ENCODE peak calls at places on chromosome 21, in nine cellular contexts. One of them, this sample, is unnamed.
A peak's percentile ranks its signal among the peaks of the same experiment; 100 is the strongest.

GRCh38 chr21:42705346-42705745 is 51.9 kb downstream of the PDE9A start:
- DNase-seq in stimulated activated CD8-positive, alpha-beta memory T cell treated with anti-CD3 and anti-CD28 coated beads, Interleukin-4, amount 100 ng/mL, for 1 hour: no peak
- DNase-seq in CD8-positive, alpha-beta T cell: no peak
- DNase-seq in stimulated activated CD4-positive, alpha-beta T cell treated with anti-CD3 and anti-CD28 coated beads, Interleukin-15, amount 100 ng/mL, for 24 hours: no peak
- DNase-seq in iPS-NIHi11: peak; percentile 13
- DNase-seq in right cardiac atrium: no peak
- DNase-seq in HS-5: no peak
- DNase-seq in omental fat pad: no peak
- DNase-seq in substantia nigra: no peak
- DNase-seq in this sample: no peak

GRCh38 chr21:45140346-45140940 is 66.1 kb downstream of the ADARB1 start:
- DNase-seq in stimulated activated CD8-positive, alpha-beta memory T cell treated with anti-CD3 and anti-CD28 coated beads, Interleukin-4, amount 100 ng/mL, for 1 hour: no peak
- DNase-seq in CD8-positive, alpha-beta T cell: peak; percentile 39
- DNase-seq in stimulated activated CD4-positive, alpha-beta T cell treated with anti-CD3 and anti-CD28 coated beads, Interleukin-15, amount 100 ng/mL, for 24 hours: peak; percentile 65
- DNase-seq in iPS-NIHi11: peak; percentile 85
- DNase-seq in right cardiac atrium: peak; percentile 81
- DNase-seq in HS-5: no peak
- DNase-seq in omental fat pad: no peak
- DNase-seq in substantia nigra: peak; percentile 40
- DNase-seq in this sample: peak; percentile 86

GRCh38 chr21:40227111-40227510 is 359.9 kb downstream of the PCP4 start:
- DNase-seq in stimulated activated CD8-positive, alpha-beta memory T cell treated with anti-CD3 and anti-CD28 coated beads, Interleukin-4, amount 100 ng/mL, for 1 hour: no peak
- DNase-seq in CD8-positive, alpha-beta T cell: no peak
- DNase-seq in stimulated activated CD4-positive, alpha-beta T cell treated with anti-CD3 and anti-CD28 coated beads, Interleukin-15, amount 100 ng/mL, for 24 hours: no peak
- DNase-seq in iPS-NIHi11: no peak
- DNase-seq in right cardiac atrium: no peak
- DNase-seq in HS-5: no peak
- DNase-seq in omental fat pad: no peak
- DNase-seq in substantia nigra: no peak
- DNase-seq in this sample: no peak

GRCh38 chr21:34132905-34133304 is 59.5 kb downstream of the MRPS6 start:
- DNase-seq in stimulated activated CD8-positive, alpha-beta memory T cell treated with anti-CD3 and anti-CD28 coated beads, Interleukin-4, amount 100 ng/mL, for 1 hour: no peak
- DNase-seq in CD8-positive, alpha-beta T cell: no peak
- DNase-seq in stimulated activated CD4-positive, alpha-beta T cell treated with anti-CD3 and anti-CD28 coated beads, Interleukin-15, amount 100 ng/mL, for 24 hours: no peak
- DNase-seq in iPS-NIHi11: no peak
- DNase-seq in right cardiac atrium: no peak
- DNase-seq in HS-5: no peak
- DNase-seq in omental fat pad: no peak
- DNase-seq in substantia nigra: no peak
- DNase-seq in this sample: no peak

GRCh38 chr21:42058631-42059111 is 12.4 kb upstream of the UMODL1 start:
- DNase-seq in stimulated activated CD8-positive, alpha-beta memory T cell treated with anti-CD3 and anti-CD28 coated beads, Interleukin-4, amount 100 ng/mL, for 1 hour: no peak
- DNase-seq in CD8-positive, alpha-beta T cell: no peak
- DNase-seq in stimulated activated CD4-positive, alpha-beta T cell treated with anti-CD3 and anti-CD28 coated beads, Interleukin-15, amount 100 ng/mL, for 24 hours: no peak
- DNase-seq in iPS-NIHi11: no peak
- DNase-seq in right cardiac atrium: no peak
- DNase-seq in HS-5: no peak
- DNase-seq in omental fat pad: no peak
- DNase-seq in substantia nigra: no peak
- DNase-seq in this sample: no peak

GRCh38 chr21:41610042-41610839 is 102.3 kb upstream of the TMPRSS2 start:
- DNase-seq in stimulated activated CD8-positive, alpha-beta memory T cell treated with anti-CD3 and anti-CD28 coated beads, Interleukin-4, amount 100 ng/mL, for 1 hour: no peak
- DNase-seq in CD8-positive, alpha-beta T cell: no peak
- DNase-seq in stimulated activated CD4-positive, alpha-beta T cell treated with anti-CD3 and anti-CD28 coated beads, Interleukin-15, amount 100 ng/mL, for 24 hours: peak; percentile 47
- DNase-seq in iPS-NIHi11: peak; percentile 79
- DNase-seq in right cardiac atrium: peak; percentile 63
- DNase-seq in HS-5: no peak
- DNase-seq in omental fat pad: no peak
- DNase-seq in substantia nigra: peak; percentile 26
- DNase-seq in this sample: no peak

GRCh38 chr21:37907076-37907475 is 9.2 kb downstream of the KCNJ6 start:
- DNase-seq in stimulated activated CD8-positive, alpha-beta memory T cell treated with anti-CD3 and anti-CD28 coated beads, Interleukin-4, amount 100 ng/mL, for 1 hour: no peak
- DNase-seq in CD8-positive, alpha-beta T cell: no peak
- DNase-seq in stimulated activated CD4-positive, alpha-beta T cell treated with anti-CD3 and anti-CD28 coated beads, Interleukin-15, amount 100 ng/mL, for 24 hours: no peak
- DNase-seq in iPS-NIHi11: no peak
- DNase-seq in right cardiac atrium: no peak
- DNase-seq in HS-5: no peak
- DNase-seq in omental fat pad: no peak
- DNase-seq in substantia nigra: no peak
- DNase-seq in this sample: no peak

GRCh38 chr21:38303300-38303699 is 46.5 kb downstream of the KCNJ15 start:
- DNase-seq in stimulated activated CD8-positive, alpha-beta memory T cell treated with anti-CD3 and anti-CD28 coated beads, Interleukin-4, amount 100 ng/mL, for 1 hour: no peak
- DNase-seq in CD8-positive, alpha-beta T cell: no peak
- DNase-seq in stimulated activated CD4-positive, alpha-beta T cell treated with anti-CD3 and anti-CD28 coated beads, Interleukin-15, amount 100 ng/mL, for 24 hours: no peak
- DNase-seq in iPS-NIHi11: no peak
- DNase-seq in right cardiac atrium: peak; percentile 68
- DNase-seq in HS-5: peak; percentile 83
- DNase-seq in omental fat pad: no peak
- DNase-seq in substantia nigra: no peak
- DNase-seq in this sample: no peak